ENCODE peak calls at places on chromosomes 13 and 19, in nine cellular contexts. G, T, K, B, D, W, X, N and O are unnamed samples.

GRCh38 chr19:1850809-1851544 is 2.7 kb upstream of the REXO1 start:
- DNase-seq in G (no peak), T (no peak), K (no peak), B (no peak), D (no peak), W (no peak), X (no peak), N (no peak), O (no peak)

GRCh38 chr13:36362914-36363313 is 16.7 kb upstream of the SPART start:
- DNase-seq in G (no peak), T (no peak), K (no peak), B (no peak), D (no peak), W (no peak), X (no peak), N (no peak), O (no peak)

GRCh38 chr13:40597735-40598365 is 68.6 kb downstream of the FOXO1 start:
- DNase-seq in G (no peak), T (no peak), K (no peak), B (no peak), D (no peak), W (no peak), X (no peak), N (no peak), O (no peak)

GRCh38 chr19:28242317-28242927 is 970.5 kb downstream of the UQCRFS1 start:
- DNase-seq in G (no peak), T (no peak), K (peak; percentile 73), B (peak; percentile 49), D (peak; percentile 2), W (no peak), X (no peak), N (peak; percentile 46), O (peak; percentile 7)

GRCh38 chr19:6906559-6906958 is 19.2 kb downstream of the ADGRE1 start:
- DNase-seq in G (no peak), T (no peak), K (no peak), B (no peak), D (no peak), W (no peak), X (no peak), N (no peak), O (no peak)

GRCh38 chr13:40993119-40993518 is 26.0 kb downstream of the ELF1 start:
- DNase-seq in G (no peak), T (no peak), K (peak; percentile 89), B (no peak), D (peak; percentile 30), W (no peak), X (no peak), N (no peak), O (no peak)

GRCh38 chr19:10043286-10043927 is 30.1 kb downstream of the RDH8 start:
- DNase-seq in G (no peak), T (no peak), K (no peak), B (peak; percentile 10), D (peak; percentile 57), W (no peak), X (no peak), N (no peak), O (no peak)

GRCh38 chr19:20079487-20079886 is 1.7 kb downstream of the ZNF90 start:
- DNase-seq in G (no peak), T (no peak), K (no peak), B (no peak), D (no peak), W (no peak), X (no peak), N (no peak), O (no peak)

GRCh38 chr19:38023245-38023644 is 116.2 kb downstream of the SIPA1L3 start:
- DNase-seq in G (no peak), T (no peak), K (no peak), B (no peak), D (no peak), W (no peak), X (no peak), N (no peak), O (no peak)

GRCh38 chr19:12773571-12773970 is 1.8 kb downstream of the HOOK2 start:
- DNase-seq in G (no peak), T (no peak), K (peak; percentile 68), B (no peak), D (no peak), W (no peak), X (no peak), N (no peak), O (no peak)